ENCODE peak calls at places on chromosomes 12 and 14, in four cellular contexts. K is breast epithelium, F is tibial nerve, Y is PC-3. U is an unnamed sample.

GRCh38 chr14:72451081-72451972 is 442.6 kb downstream of the DPF3 start:
- DNase-seq in K (no peak), F (no peak), Y (no peak), U (no peak)

GRCh38 chr12:19402743-19403400 is 36.4 kb upstream of the AEBP2 start:
- DNase-seq in K (no peak), F (no peak), Y (no peak), U (peak; percentile 36)

GRCh38 chr14:32450919-32451675 is 122.0 kb downstream of the AKAP6 start:
- DNase-seq in K (no peak), F (no peak), Y (no peak), U (no peak)

GRCh38 chr14:87170179-87170578 is 822.8 kb downstream of the GALC start:
- DNase-seq in K (no peak), F (no peak), Y (no peak), U (no peak)

GRCh38 chr12:14931791-14932560 is 6.4 kb downstream of the ERP27 start:
- DNase-seq in K (no peak), F (no peak), Y (peak; percentile 88), U (no peak)

GRCh38 chr12:26150737-26151450 is 26.1 kb upstream of the BHLHE41 start:
- DNase-seq in K (no peak), F (peak; percentile 8), Y (no peak), U (peak; percentile 47)

GRCh38 chr12:92784795-92785562 is 82.2 kb downstream of the PLEKHG7 start:
- DNase-seq in K (no peak), F (no peak), Y (peak; percentile 90), U (peak; percentile 23)

GRCh38 chr14:26528415-26529182 is 69.2 kb downstream of the NOVA1 start:
- DNase-seq in K (no peak), F (peak; percentile 20), Y (no peak), U (peak; percentile 19)

GRCh38 chr14:55451398-55451797 is 11.0 kb upstream of the TBPL2 start:
- DNase-seq in K (no peak), F (no peak), Y (peak; percentile 56), U (no peak)

GRCh38 chr12:127485528-127485927 is 781.4 kb upstream of the TMEM132C start:
- DNase-seq in K (no peak), F (no peak), Y (peak; percentile 98), U (no peak)

GRCh38 chr14:68730811-68731425 is 61.9 kb downstream of the ZFP36L1 start:
- DNase-seq in K (no peak), F (no peak), Y (no peak), U (no peak)

GRCh38 chr14:95500201-95500681 is 16.2 kb downstream of the SYNE3 start:
- DNase-seq in K (no peak), F (no peak), Y (no peak), U (no peak)

GRCh38 chr12:89571481-89572190 is 45.8 kb upstream of the POC1B start:
- DNase-seq in K (no peak), F (no peak), Y (no peak), U (no peak)

GRCh38 chr12:64180951-64181350 is 41.1 kb downstream of the KICS2 start:
- DNase-seq in K (no peak), F (no peak), Y (peak; percentile 87), U (peak; percentile 18)

GRCh38 chr12:68977909-68978610 is 45.1 kb upstream of the CPM start:
- DNase-seq in K (no peak), F (no peak), Y (no peak), U (no peak)

GRCh38 chr12:68977335-68977734 is 44.4 kb upstream of the CPM start:
- DNase-seq in K (no peak), F (no peak), Y (no peak), U (no peak)

GRCh38 chr12:68978678-68979077 is 45.7 kb upstream of the CPM start:
- DNase-seq in K (no peak), F (no peak), Y (no peak), U (no peak)

GRCh38 chr12:68981536-68981935 is 48.6 kb upstream of the CPM start:
- DNase-seq in K (no peak), F (no peak), Y (no peak), U (no peak)

GRCh38 chr12:68980476-68981212 is 47.7 kb upstream of the CPM start:
- DNase-seq in K (no peak), F (no peak), Y (peak; percentile 46), U (no peak)
- H3K9me3 ChIP-seq in K (no peaks in the 10 kb centered on the region), F (no peaks in the 10 kb centered on the region), Y (peaks cover 8% of the 10 kb centered on the region), U (peaks cover 11% of the 10 kb centered on the region)

DNA sequence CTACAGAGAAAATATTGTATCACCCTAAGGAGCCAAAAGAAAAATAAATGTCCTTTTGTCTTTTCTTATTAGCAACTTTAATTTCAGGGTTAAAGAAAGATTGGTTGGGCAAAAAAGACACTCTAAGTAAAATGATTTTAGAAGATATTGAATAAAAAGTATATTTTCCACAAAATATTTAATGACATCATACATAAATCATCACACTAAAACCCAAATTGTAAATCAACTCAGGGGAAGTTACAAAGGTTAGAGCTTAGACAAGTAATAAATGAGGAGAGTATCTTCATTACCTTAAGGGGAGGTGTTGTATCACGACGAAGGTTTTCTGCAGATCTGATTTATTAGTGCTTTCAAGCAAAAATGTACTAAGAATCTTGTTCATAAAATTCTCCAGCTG is 377.2 kb downstream of the C12orf50 start:
- DNase-seq in K (no peak), F (no peak), Y (no peak), U (no peak)
- H3K27ac ChIP-seq in K (no peak overlapping the region), F (no peak overlapping the region), Y (no peak overlapping the region), U (no peak overlapping the region)

DNA sequence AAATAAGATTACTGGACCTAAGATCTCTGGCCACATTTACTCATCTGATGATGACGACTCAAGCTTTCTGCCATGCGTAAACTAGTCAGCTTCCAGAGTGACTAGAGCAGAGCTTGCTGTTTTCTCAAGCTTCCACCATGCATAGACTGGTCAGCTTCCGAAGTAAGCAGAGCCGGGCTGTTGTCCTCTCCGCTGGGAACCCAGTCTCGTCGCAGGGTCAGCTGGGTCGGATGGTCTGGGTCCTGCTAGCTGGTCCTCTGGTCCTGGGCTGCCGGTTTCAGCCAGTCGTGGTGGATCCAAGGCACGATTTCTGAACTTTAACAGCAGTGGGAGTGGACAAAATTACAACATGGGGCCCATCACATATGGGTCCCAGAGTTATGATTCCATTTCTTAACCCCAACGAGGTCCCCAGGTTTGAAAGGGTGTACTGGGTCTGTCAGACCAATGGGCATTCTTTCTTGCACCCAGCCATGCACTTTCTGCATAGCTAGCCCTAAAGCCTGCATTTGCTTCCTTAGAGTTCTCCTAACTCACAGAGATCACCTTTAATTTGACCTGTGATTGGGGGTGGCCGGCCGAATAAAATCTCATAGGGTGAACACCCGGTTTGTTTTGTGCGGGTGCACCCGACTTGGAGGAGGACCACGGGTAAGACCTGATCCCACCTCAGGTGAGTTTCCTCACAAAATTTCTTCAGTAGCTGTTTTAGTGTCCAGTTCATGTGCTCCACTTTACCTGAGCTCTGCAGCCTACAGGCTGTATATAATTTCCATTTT is 1312.8 kb downstream of the TMEM121 start:
- DNase-seq in K (no peak), F (no peak), Y (no peak), U (no peak)
- H3K9me3 ChIP-seq in K (no peaks in the 10 kb centered on the region), F (no peaks in the 10 kb centered on the region), Y (no peaks in the 10 kb centered on the region), U (no peaks in the 10 kb centered on the region)

DNA sequence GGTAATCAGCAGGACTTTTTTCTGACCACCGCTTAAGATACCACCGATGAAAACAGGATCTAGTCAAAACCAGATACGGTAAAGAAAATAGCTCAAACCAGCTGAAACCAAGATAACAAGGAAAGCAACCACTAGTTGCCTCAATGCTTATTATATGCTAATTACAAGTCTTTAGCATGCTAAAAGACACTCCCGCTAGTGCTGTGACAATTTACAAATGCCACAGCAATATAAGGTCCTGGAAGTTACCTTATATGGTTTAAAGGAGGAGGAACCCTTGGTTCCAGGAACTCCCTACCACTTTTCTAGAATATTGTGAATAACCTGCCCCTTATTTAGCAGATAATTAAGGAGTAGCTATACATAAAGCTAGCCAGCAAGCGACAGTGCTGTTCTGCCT is 976.4 kb upstream of the SEL1L start:
- DNase-seq in K (no peak), F (no peak), Y (no peak), U (no peak)
- H3K27ac ChIP-seq in K (no peak overlapping the region), F (no peak overlapping the region), Y (no peak overlapping the region), U (no peak overlapping the region)

DNA sequence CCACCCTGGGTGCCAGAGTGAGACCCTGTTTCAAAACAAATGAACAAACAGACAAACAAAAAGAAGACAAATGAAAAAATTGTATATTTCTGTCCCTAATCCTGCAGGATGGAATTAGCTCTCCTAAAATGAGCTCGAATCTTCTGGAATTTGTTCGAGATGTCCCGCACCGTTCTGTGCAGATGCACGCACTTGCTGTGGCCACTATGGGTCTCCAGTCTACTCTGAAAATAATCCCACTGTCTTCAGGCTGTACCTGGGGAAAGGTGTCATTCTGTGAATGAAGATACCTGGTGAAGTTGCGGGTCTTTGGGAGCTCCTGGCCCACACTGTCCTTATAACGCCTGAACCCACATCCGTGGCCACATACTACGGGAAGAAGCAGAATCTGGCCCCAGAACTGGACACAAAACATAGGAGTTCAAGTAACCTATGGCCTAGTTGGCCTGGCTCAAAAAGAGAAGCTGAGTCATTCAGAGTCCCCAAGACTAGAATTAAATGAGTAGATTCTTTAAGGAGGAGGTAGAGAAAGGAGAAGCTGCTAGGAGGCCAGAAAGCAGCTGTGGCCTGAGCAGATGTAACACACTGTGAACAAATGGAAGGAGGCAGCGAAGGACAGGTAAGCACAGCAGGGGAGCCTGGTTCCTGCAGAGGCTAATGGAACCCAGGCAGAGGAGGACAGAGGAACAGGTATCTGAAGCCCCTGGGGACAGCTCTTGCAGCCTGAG is 108.6 kb downstream of the FOXN3 start:
- DNase-seq in K (no peak), F (no peak), Y (peak; percentile 25), U (no peak)
- H3K9me3 ChIP-seq in K (no peaks in the 10 kb centered on the region), F (no peaks in the 10 kb centered on the region), Y (no peaks in the 10 kb centered on the region), U (no peaks in the 10 kb centered on the region)

GRCh38 chr12:46936042-46936441 is 110.2 kb upstream of the SLC38A4 start:
- DNase-seq in K (no peak), F (no peak), Y (no peak), U (no peak)

GRCh38 chr12:46935448-46935847 is 109.7 kb upstream of the SLC38A4 start:
- DNase-seq in K (no peak), F (no peak), Y (no peak), U (no peak)

GRCh38 chr12:46938071-46938678 is 112.4 kb upstream of the SLC38A4 start:
- DNase-seq in K (no peak), F (no peak), Y (no peak), U (no peak)

GRCh38 chr12:46933947-46934346 is 108.2 kb upstream of the SLC38A4 start:
- DNase-seq in K (no peak), F (no peak), Y (peak; percentile 77), U (no peak)

DNA sequence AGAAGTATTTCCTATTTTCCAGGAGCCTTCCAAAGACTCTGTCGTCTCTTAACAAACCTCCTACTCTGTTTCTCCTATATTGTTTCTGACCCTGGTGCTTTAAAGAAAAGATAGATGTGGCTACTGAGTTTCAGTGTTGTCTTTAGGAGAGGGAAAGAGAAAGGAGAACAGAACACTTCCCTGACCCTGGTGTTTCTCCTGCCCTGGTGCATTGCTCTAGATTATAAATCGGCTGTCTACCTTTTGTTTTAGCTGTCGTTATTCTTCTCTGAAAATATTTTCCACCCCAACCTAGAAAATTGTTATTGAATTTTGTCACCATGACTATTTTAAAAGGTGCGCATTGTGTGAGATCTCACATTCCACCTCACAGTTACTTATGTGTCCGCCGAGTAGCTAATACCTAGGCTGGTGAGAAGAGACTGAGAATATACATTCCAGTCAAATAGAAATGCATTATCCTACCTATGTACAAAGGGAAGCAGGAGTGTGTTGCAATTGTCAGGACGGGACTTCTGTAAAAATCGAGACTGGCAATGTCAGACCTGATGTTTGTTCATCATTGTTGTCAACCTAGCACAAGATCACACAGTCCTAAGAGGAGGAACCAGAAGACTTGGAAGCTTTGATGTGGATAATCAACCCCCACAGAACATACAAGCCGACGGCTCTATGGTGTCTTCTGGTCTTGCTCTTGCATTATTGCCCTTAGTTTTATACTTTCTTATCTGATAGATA is 108.7 kb upstream of the SLC38A4 start:
- DNase-seq in K (no peak), F (no peak), Y (no peak), U (no peak)
- H3K27ac ChIP-seq in K (no peak overlapping the region), F (no peak overlapping the region), Y (no peak overlapping the region), U (no peak overlapping the region)

U was measured in heart right ventricle.